ENCODE peak calls at places on chromosomes 7 and 10, in five cellular contexts. S, Q, A, F and V are unnamed samples.

GRCh38 chr7:128347573-128348147 is 4.0 kb upstream of the RBM28 start:
- DNase-seq in F (peak), A (peak), S (no peak), Q (no peak), V (peak)

GRCh38 chr10:116151076-116151475 is 121.9 kb downstream of the GFRA1 start:
- DNase-seq in S (no peak), Q (no peak), A (no peak), F (no peak), V (no peak)

GRCh38 chr7:42350801-42351200 is 113.8 kb upstream of the GLI3 start:
- DNase-seq in Q (no peak), A (no peak), F (peak), S (no peak), V (peak)

GRCh38 chr10:126959906-126960685 is 54.9 kb downstream of the DOCK1 start:
- DNase-seq in A (no peak), S (no peak), F (peak), Q (no peak), V (no peak)

GRCh38 chr7:17663056-17663675 is 277.1 kb downstream of the SNX13 start:
- DNase-seq in F (peak), Q (no peak), A (no peak), S (no peak), V (peak)

GRCh38 chr7:30556854-30557644 is 37.6 kb upstream of the GARS1 start:
- DNase-seq in F (peak), S (no peak), Q (no peak), A (no peak), V (peak)

GRCh38 chr7:29207469-29207868 is 12.9 kb downstream of the CHN2 start:
- DNase-seq in F (peak), A (no peak), S (no peak), Q (no peak), V (peak)

GRCh38 chr10:3766046-3766761 is 18.8 kb downstream of the KLF6 start:
- DNase-seq in S (no peak), Q (no peak), F (peak), A (no peak), V (peak)

GRCh38 chr10:28721318-28721717 is 44.0 kb downstream of the BAMBI start:
- DNase-seq in F (no peak), Q (no peak), S (no peak), A (no peak), V (no peak)

GRCh38 chr7:26186364-26187311 is 13.9 kb downstream of the HNRNPA2B1 start:
- DNase-seq in S (no peak), F (peak), Q (no peak), A (no peak), V (no peak)

GRCh38 chr7:148802101-148802493 is 82.0 kb downstream of the EZH2 start:
- DNase-seq in S (no peak), A (no peak), Q (no peak), F (no peak), V (no peak)

GRCh38 chr7:99499356-99499712 is 747 bp downstream of the ZNF394 start:
- DNase-seq in S (no peak), Q (no peak), F (no peak), A (no peak), V (peak)

GRCh38 chr10:91711885-91712284 is 79.0 kb upstream of the PPP1R3C start:
- DNase-seq in S (no peak), A (no peak), F (no peak), Q (no peak), V (no peak)